ENCODE peak calls at places on chromosomes 3 and 15, in seven cellular contexts. W is WTC11, L is K562, Q is HEK293T, C is HCT116, Y is HepG2, O is H1. E is an unnamed sample.
A peak's percentile ranks its signal among the peaks of the same experiment; 100 is the strongest.

GRCh38 chr3:160981217-160981938 is 123.8 kb downstream of the B3GALNT1 start:
- DNase-seq in W (no peak), L (no peak), Q (no peak), C (no peak), Y (no peak), O (no peak), E (peak; percentile 31)

GRCh38 chr3:27681249-27681748 is 40.8 kb downstream of the EOMES start:
- DNase-seq in W (no peak), L (peak; percentile 35), Q (peak; percentile 53), C (peak; percentile 78), Y (peak; percentile 74), O (no peak), E (peak; percentile 38)

GRCh38 chr15:31598620-31599019 is 272.0 kb downstream of the KLF13 start:
- DNase-seq in W (peak; percentile 69), L (no peak), Q (no peak), C (no peak), Y (peak; percentile 14), O (peak; percentile 67), E (no peak)

GRCh38 chr3:177484926-177485325 is 287.6 kb upstream of the TBL1XR1 start:
- DNase-seq in W (no peak), L (no peak), Q (no peak), C (no peak), Y (no peak), O (no peak), E (no peak)

GRCh38 chr3:195806211-195806915 is 5.4 kb downstream of the MUC4 start:
- DNase-seq in W (peak; percentile 73), L (no peak), Q (no peak), C (no peak), Y (no peak), O (no peak), E (no peak)

GRCh38 chr3:17967111-17967510 is 224.7 kb upstream of the TBC1D5 start:
- DNase-seq in W (no peak), L (no peak), Q (no peak), C (no peak), Y (no peak), O (no peak), E (no peak)

GRCh38 chr3:87997966-87998365 is 60.8 kb downstream of the CGGBP1 start:
- DNase-seq in W (no peak), L (no peak), Q (no peak), C (no peak), Y (no peak), O (no peak), E (no peak)

GRCh38 chr15:34616613-34617012 is 33.2 kb upstream of the GOLGA8B start:
- DNase-seq in W (no peak), L (peak; percentile 60), Q (peak; percentile 15), C (peak; percentile 38), Y (peak; percentile 9), O (no peak), E (no peak)

GRCh38 chr15:65954289-65954741 is 85.0 kb downstream of the RAB11A start:
- DNase-seq in W (peak; percentile 69), L (no peak), Q (no peak), C (peak; percentile 31), Y (no peak), O (peak; percentile 59), E (no peak)

GRCh38 chr3:105013657-105014056 is 353.1 kb upstream of the ALCAM start:
- DNase-seq in W (no peak), L (no peak), Q (no peak), C (no peak), Y (no peak), O (no peak), E (no peak)

GRCh38 chr3:11583226-11583625 is 60.5 kb downstream of the VGLL4 start:
- DNase-seq in W (no peak), L (no peak), Q (no peak), C (no peak), Y (no peak), O (no peak), E (no peak)
- TF ChIP-seq SP1 in W (no peak), L (no peak), Q (no peak), C (no peak), Y (no peak), O (no peak), E (no peak)

DNA sequence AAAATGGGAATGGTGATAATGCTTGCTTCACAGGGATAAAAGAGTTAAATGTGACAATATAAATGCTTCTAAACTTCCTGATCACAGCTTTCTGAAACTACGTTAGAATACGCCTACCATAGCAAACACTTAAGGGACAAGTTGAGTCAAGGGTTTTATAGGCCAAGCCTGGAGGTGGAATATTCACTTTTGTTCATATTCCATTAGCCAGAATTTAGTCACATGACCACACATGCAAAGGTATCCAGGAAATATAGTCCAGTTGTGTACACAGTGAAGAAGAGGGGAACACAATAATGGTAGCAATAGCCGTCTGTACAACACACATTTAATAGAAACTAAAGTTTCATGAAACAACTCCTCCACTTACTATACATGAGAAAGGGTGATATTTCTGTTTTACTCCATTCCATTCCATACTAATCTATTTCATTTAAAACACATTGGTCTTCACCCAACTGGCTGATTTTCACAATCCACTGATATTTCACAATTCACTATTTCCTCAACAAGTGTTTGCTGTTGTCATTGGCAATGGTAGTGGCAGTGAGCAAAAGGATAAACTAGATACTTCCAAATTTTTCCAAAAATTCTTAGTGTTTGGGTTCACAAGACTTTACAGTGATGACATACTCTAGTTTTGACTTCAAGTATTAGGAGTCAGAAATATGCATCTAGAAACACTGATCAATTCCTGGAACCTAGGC is 270.9 kb downstream of the ERC2 start:
- DNase-seq in W (no peak), L (no peak), Q (no peak), C (no peak), Y (no peak), O (no peak), E (no peak)
- TF ChIP-seq SP1 in W (no peak), L (no peak), Q (no peak), C (no peak), Y (no peak), O (no peak), E (no peak)

GRCh38 chr15:75649848-75650247 is 2.1 kb downstream of the SNX33 start:
- DNase-seq in W (no peak), L (no peak), Q (no peak), C (no peak), Y (no peak), O (no peak), E (no peak)
- TF ChIP-seq SP1 in W (no peak), L (no peak), Q (no peak), C (no peak), Y (no peak), O (no peak), E (no peak)

DNA sequence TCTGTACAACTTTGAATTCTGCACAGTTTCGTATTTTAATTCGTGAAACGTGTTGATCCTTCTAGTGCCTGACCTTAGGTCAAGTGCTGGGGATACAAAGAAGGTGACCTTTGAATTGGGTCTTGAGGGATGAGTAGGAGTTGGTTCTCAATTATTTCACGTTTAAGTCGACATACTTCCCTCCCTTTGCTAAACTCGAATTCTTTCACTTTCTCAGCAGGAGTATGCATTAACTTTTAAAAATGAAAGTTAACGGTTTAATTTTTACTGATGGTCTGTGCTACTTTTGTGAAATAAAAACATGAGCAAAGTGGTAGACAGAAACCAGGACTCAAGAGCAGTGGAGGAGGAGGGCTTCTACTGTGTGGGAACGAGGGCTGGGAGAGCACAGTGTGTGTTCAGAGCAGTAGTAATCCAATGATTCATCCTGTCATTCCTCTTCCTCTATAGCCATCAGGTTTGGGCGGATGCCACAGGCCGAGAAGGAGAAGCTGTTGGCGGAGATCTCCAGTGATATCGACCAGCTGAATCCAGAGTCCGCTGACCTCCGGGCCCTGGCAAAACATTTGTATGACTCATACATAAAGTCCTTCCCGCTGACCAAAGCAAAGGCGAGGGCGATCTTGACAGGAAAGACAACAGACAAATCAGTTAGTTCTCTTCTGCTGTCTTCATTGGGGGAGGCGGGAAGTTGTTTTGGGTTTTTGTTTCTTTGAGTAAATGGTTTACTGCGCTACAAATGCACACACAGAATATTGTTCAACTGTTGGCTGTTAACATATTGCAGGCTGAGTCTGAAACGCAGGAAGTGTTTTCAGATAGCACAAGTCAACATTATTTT is 78.6 kb upstream of the TSEN2 start:
- DNase-seq in W (no peak), L (peak; percentile 72), Q (no peak), C (peak; percentile 92), Y (peak; percentile 99), O (no peak), E (no peak)
- TF ChIP-seq SP1 in W (no peak), L (no peak), Q (no peak), C (peak; percentile 93), Y (no peak), O (no peak), E (no peak)

DNA sequence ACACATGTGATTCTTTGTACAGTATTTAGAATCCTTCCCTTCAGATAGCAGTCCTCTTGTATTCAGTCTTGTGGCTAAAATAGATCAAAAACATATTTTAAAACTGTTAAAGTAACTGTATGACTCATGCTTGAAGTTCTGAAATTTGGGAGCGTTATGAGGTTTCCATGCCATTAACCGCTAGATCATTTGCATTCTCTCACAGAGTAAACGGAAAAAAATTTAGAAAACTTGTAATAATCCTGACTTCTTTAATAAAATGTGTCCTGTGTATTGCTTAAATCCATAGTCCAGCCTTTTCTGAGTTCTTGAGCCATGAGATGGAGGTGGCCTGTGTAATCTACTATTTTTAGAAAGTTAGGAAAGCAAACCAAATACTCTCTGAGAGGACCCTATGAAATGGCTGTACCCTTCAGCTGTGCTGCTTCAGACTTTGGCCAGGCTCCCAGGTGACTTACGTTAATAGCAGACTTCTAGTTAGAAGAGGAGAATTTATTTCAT is 33.8 kb downstream of the MBNL1 start:
- DNase-seq in W (no peak), L (no peak), Q (no peak), C (no peak), Y (peak; percentile 78), O (no peak), E (peak; percentile 68)
- TF ChIP-seq SP1 in W (no peak), L (no peak), Q (no peak), C (no peak), Y (no peak), O (no peak), E (no peak)